ENCODE peak calls at places on chromosomes 4 and X, in eight cellular contexts. One of them, this sample, is unnamed.
A peak's percentile ranks its signal among the peaks of the same experiment; 100 is the strongest.

GRCh38 chr4:94307231-94307840 is 35.3 kb downstream of the HPGDS start:
- DNase-seq in HFF-Myc: no peak
- DNase-seq in cardiac fibroblast: peak; percentile 13
- DNase-seq in ovary: no peak
- DNase-seq in ascending aorta: no peak
- DNase-seq in hepatocyte: no peak
- DNase-seq in left ventricle myocardium inferior: no peak
- DNase-seq in cardiac muscle cell: no peak
- DNase-seq in this sample: no peak

GRCh38 chr4:98673282-98673644 is 14.9 kb upstream of the TSPAN5 start:
- DNase-seq in HFF-Myc: no peak
- DNase-seq in cardiac muscle cell: no peak
- DNase-seq in hepatocyte: no peak
- DNase-seq in ascending aorta: no peak
- DNase-seq in left ventricle myocardium inferior: no peak
- DNase-seq in ovary: no peak
- DNase-seq in cardiac fibroblast: no peak
- DNase-seq in this sample: no peak

GRCh38 chr4:159400782-159401712 is 298.2 kb downstream of the RAPGEF2 start:
- DNase-seq in left ventricle myocardium inferior: no peak
- DNase-seq in ascending aorta: no peak
- DNase-seq in hepatocyte: peak; percentile 41
- DNase-seq in ovary: no peak
- DNase-seq in cardiac muscle cell: peak; percentile 38
- DNase-seq in cardiac fibroblast: peak; percentile 59
- DNase-seq in HFF-Myc: no peak
- DNase-seq in this sample: no peak

GRCh38 chr4:55321707-55322264 is 24.3 kb upstream of the SRD5A3 start:
- DNase-seq in cardiac muscle cell: peak; percentile 91
- DNase-seq in ovary: peak; percentile 44
- DNase-seq in left ventricle myocardium inferior: peak; percentile 28
- DNase-seq in hepatocyte: peak; percentile 87
- DNase-seq in cardiac fibroblast: peak; percentile 93
- DNase-seq in HFF-Myc: peak; percentile 59
- DNase-seq in ascending aorta: no peak
- DNase-seq in this sample: peak; percentile 34

GRCh38 chr4:151804821-151805220 is 44.0 kb upstream of the GATB start:
- DNase-seq in HFF-Myc: no peak
- DNase-seq in ascending aorta: no peak
- DNase-seq in cardiac muscle cell: no peak
- DNase-seq in left ventricle myocardium inferior: no peak
- DNase-seq in cardiac fibroblast: no peak
- DNase-seq in hepatocyte: no peak
- DNase-seq in ovary: no peak
- DNase-seq in this sample: no peak

GRCh38 chr4:37652747-37653527 is 33.2 kb downstream of the RELL1 start:
- DNase-seq in cardiac fibroblast: no peak
- DNase-seq in hepatocyte: no peak
- DNase-seq in HFF-Myc: no peak
- DNase-seq in ascending aorta: no peak
- DNase-seq in cardiac muscle cell: no peak
- DNase-seq in ovary: no peak
- DNase-seq in left ventricle myocardium inferior: no peak
- DNase-seq in this sample: no peak

GRCh38 chr4:86376850-86377249 is 17.0 kb upstream of the MAPK10 start:
- DNase-seq in cardiac muscle cell: no peak
- DNase-seq in HFF-Myc: no peak
- DNase-seq in left ventricle myocardium inferior: no peak
- DNase-seq in hepatocyte: no peak
- DNase-seq in cardiac fibroblast: no peak
- DNase-seq in ovary: no peak
- DNase-seq in ascending aorta: no peak
- DNase-seq in this sample: no peak

GRCh38 chr4:26858035-26858918 is 2.4 kb upstream of the STIM2 start:
- DNase-seq in hepatocyte: no peak
- DNase-seq in cardiac fibroblast: no peak
- DNase-seq in left ventricle myocardium inferior: no peak
- DNase-seq in HFF-Myc: no peak
- DNase-seq in ascending aorta: no peak
- DNase-seq in cardiac muscle cell: no peak
- DNase-seq in ovary: no peak
- DNase-seq in this sample: no peak

GRCh38 chr4:3041192-3042142 is 32.9 kb downstream of the HTT-AS start:
- DNase-seq in HFF-Myc: peak; percentile 9
- DNase-seq in cardiac fibroblast: peak; percentile 70
- DNase-seq in cardiac muscle cell: peak; percentile 11
- DNase-seq in ovary: peak; percentile 69
- DNase-seq in ascending aorta: peak; percentile 17
- DNase-seq in hepatocyte: no peak
- DNase-seq in left ventricle myocardium inferior: peak; percentile 60
- DNase-seq in this sample: no peak

GRCh38 chr4:76199664-76200211 is 13.9 kb downstream of the SCARB2 start:
- DNase-seq in HFF-Myc: no peak
- DNase-seq in cardiac fibroblast: peak; percentile 53
- DNase-seq in ovary: no peak
- DNase-seq in ascending aorta: no peak
- DNase-seq in left ventricle myocardium inferior: peak; percentile 29
- DNase-seq in cardiac muscle cell: peak; percentile 62
- DNase-seq in hepatocyte: no peak
- DNase-seq in this sample: no peak

GRCh38 chr4:180840142-180840541 is 1403.1 kb upstream of the TENM3 start:
- DNase-seq in ascending aorta: no peak
- DNase-seq in cardiac fibroblast: no peak
- DNase-seq in left ventricle myocardium inferior: no peak
- DNase-seq in hepatocyte: no peak
- DNase-seq in ovary: no peak
- DNase-seq in HFF-Myc: no peak
- DNase-seq in cardiac muscle cell: no peak
- DNase-seq in this sample: no peak

GRCh38 chr4:168917150-168917779 is 92.8 kb downstream of the CBR4 start:
- DNase-seq in cardiac fibroblast: peak; percentile 78
- DNase-seq in hepatocyte: peak; percentile 45
- DNase-seq in cardiac muscle cell: peak; percentile 72
- DNase-seq in left ventricle myocardium inferior: no peak
- DNase-seq in HFF-Myc: peak; percentile 31
- DNase-seq in ascending aorta: no peak
- DNase-seq in ovary: no peak
- DNase-seq in this sample: no peak

GRCh38 chr4:53637348-53637747 is 46.1 kb upstream of the LNX1 start:
- DNase-seq in cardiac fibroblast: no peak
- DNase-seq in HFF-Myc: no peak
- DNase-seq in cardiac muscle cell: no peak
- DNase-seq in ovary: no peak
- DNase-seq in hepatocyte: no peak
- DNase-seq in ascending aorta: no peak
- DNase-seq in left ventricle myocardium inferior: no peak
- DNase-seq in this sample: no peak

GRCh38 chr4:103032575-103032974 is 13.1 kb upstream of the SLC9B1 start:
- DNase-seq in left ventricle myocardium inferior: no peak
- DNase-seq in cardiac muscle cell: peak; percentile 55
- DNase-seq in HFF-Myc: no peak
- DNase-seq in cardiac fibroblast: peak; percentile 42
- DNase-seq in hepatocyte: peak; percentile 53
- DNase-seq in ascending aorta: no peak
- DNase-seq in ovary: no peak
- DNase-seq in this sample: no peak

GRCh38 chrX:77426811-77427210 is 20.4 kb upstream of the FGF16 start:
- DNase-seq in cardiac fibroblast: peak; percentile 58
- DNase-seq in cardiac muscle cell: peak; percentile 49
- DNase-seq in hepatocyte: no peak
- DNase-seq in left ventricle myocardium inferior: no peak
- DNase-seq in HFF-Myc: no peak
- DNase-seq in ascending aorta: no peak
- DNase-seq in ovary: no peak
- DNase-seq in this sample: no peak

GRCh38 chr4:84966382-84967291 is at the start of gene WDFY3:
- DNase-seq in ovary: peak; percentile 83
- DNase-seq in ascending aorta: peak; percentile 53
- DNase-seq in HFF-Myc: peak; percentile 63
- DNase-seq in left ventricle myocardium inferior: peak; percentile 79
- DNase-seq in hepatocyte: peak; percentile 92
- DNase-seq in cardiac fibroblast: peak; percentile 91
- DNase-seq in cardiac muscle cell: peak; percentile 95
- DNase-seq in this sample: peak; percentile 74

GRCh38 chrX:1537031-1537715 is at the start of gene P2RY8:
- DNase-seq in left ventricle myocardium inferior: peak; percentile 49
- DNase-seq in hepatocyte: peak; percentile 43
- DNase-seq in cardiac fibroblast: peak; percentile 69
- DNase-seq in HFF-Myc: peak; percentile 11
- DNase-seq in ascending aorta: peak; percentile 31
- DNase-seq in cardiac muscle cell: peak; percentile 55
- DNase-seq in ovary: peak; percentile 76
- DNase-seq in this sample: no peak

GRCh38 chr4:106314960-106315359 is 1.0 kb downstream of the TBCK start:
- DNase-seq in hepatocyte: no peak
- DNase-seq in cardiac muscle cell: no peak
- DNase-seq in cardiac fibroblast: no peak
- DNase-seq in left ventricle myocardium inferior: no peak
- DNase-seq in ovary: no peak
- DNase-seq in ascending aorta: no peak
- DNase-seq in HFF-Myc: no peak
- DNase-seq in this sample: no peak

GRCh38 chr4:106315968-106316772 is at the start of the genes AIMP1 and TBCK:
- DNase-seq in ovary: peak; percentile 92
- DNase-seq in cardiac muscle cell: peak; percentile 95
- DNase-seq in ascending aorta: peak; percentile 70
- DNase-seq in hepatocyte: peak; percentile 93
- DNase-seq in cardiac fibroblast: peak; percentile 95
- DNase-seq in left ventricle myocardium inferior: peak; percentile 89
- DNase-seq in HFF-Myc: peak; percentile 79
- DNase-seq in this sample: peak; percentile 79

GRCh38 chr4:106315476-106315967 is 487 bp downstream of the TBCK start:
- DNase-seq in ascending aorta: no peak
- DNase-seq in cardiac muscle cell: no peak
- DNase-seq in HFF-Myc: no peak
- DNase-seq in hepatocyte: peak; percentile 62
- DNase-seq in ovary: no peak
- DNase-seq in cardiac fibroblast: peak; percentile 65
- DNase-seq in left ventricle myocardium inferior: no peak
- DNase-seq in this sample: no peak

GRCh38 chr4:106312377-106312776 is 3.6 kb downstream of the TBCK start:
- DNase-seq in ascending aorta: no peak
- DNase-seq in cardiac fibroblast: peak; percentile 44
- DNase-seq in ovary: no peak
- DNase-seq in HFF-Myc: no peak
- DNase-seq in cardiac muscle cell: no peak
- DNase-seq in left ventricle myocardium inferior: no peak
- DNase-seq in hepatocyte: no peak
- DNase-seq in this sample: no peak

GRCh38 chr4:106312997-106313522 is 2.9 kb downstream of the TBCK start:
- DNase-seq in ascending aorta: no peak
- DNase-seq in left ventricle myocardium inferior: no peak
- DNase-seq in cardiac fibroblast: no peak
- DNase-seq in HFF-Myc: no peak
- DNase-seq in ovary: no peak
- DNase-seq in hepatocyte: no peak
- DNase-seq in cardiac muscle cell: no peak
- DNase-seq in this sample: no peak
- H3K4me3 ChIP-seq in ascending aorta: no peak overlapping the region
- H3K4me3 ChIP-seq in left ventricle myocardium inferior: no peak overlapping the region
- H3K4me3 ChIP-seq in cardiac fibroblast: no peak overlapping the region
- H3K4me3 ChIP-seq in HFF-Myc: no peak overlapping the region
- H3K4me3 ChIP-seq in ovary: no peak overlapping the region
- H3K4me3 ChIP-seq in hepatocyte: no peak overlapping the region
- H3K4me3 ChIP-seq in cardiac muscle cell: no peak overlapping the region
- H3K4me3 ChIP-seq in this sample: no peak overlapping the region

DNA sequence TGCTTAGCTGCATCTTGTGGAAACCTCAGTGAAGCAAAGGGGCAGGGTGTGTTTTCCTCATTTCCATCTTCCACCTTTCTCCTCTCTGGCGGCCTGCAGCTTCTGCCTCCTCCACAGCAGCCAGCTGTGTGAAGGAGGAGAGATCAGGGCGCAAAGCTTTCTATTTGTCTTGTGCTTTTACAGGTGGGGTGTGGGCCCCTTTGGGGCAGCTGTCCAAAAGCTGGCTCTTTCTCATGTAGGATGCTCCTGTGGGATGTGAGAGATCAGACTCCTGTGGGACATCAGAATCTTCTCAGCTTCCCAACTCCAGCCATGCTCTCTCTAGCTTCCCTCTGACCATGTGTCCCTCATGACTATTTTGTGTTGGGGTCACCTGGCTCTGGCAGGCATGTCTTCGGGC is 227.1 kb downstream of the MID1 start:
- DNase-seq in ovary: no peak
- DNase-seq in hepatocyte: no peak
- DNase-seq in cardiac fibroblast: no peak
- DNase-seq in ascending aorta: no peak
- DNase-seq in cardiac muscle cell: no peak
- DNase-seq in left ventricle myocardium inferior: no peak
- DNase-seq in HFF-Myc: no peak
- DNase-seq in this sample: no peak
- TF ChIP-seq CTCF in ovary: no peak
- TF ChIP-seq CTCF in hepatocyte: no peak
- TF ChIP-seq CTCF in cardiac fibroblast: no peak
- TF ChIP-seq CTCF in ascending aorta: no peak
- TF ChIP-seq CTCF in cardiac muscle cell: no peak
- TF ChIP-seq CTCF in left ventricle myocardium inferior: no peak
- TF ChIP-seq CTCF in HFF-Myc: no peak
- TF ChIP-seq CTCF in this sample: no peak

GRCh38 chr4:7076694-7077082 is 8.8 kb upstream of the GRPEL1 start:
- DNase-seq in HFF-Myc: no peak
- DNase-seq in ovary: no peak
- DNase-seq in ascending aorta: no peak
- DNase-seq in hepatocyte: no peak
- DNase-seq in cardiac muscle cell: no peak
- DNase-seq in cardiac fibroblast: no peak
- DNase-seq in left ventricle myocardium inferior: no peak
- DNase-seq in this sample: no peak

GRCh38 chr4:7073059-7073458 is 5.2 kb upstream of the GRPEL1 start:
- DNase-seq in hepatocyte: no peak
- DNase-seq in ascending aorta: no peak
- DNase-seq in left ventricle myocardium inferior: no peak
- DNase-seq in cardiac fibroblast: no peak
- DNase-seq in ovary: no peak
- DNase-seq in HFF-Myc: no peak
- DNase-seq in cardiac muscle cell: no peak
- DNase-seq in this sample: no peak

GRCh38 chr4:7075962-7076693 is 8.3 kb upstream of the GRPEL1 start:
- DNase-seq in HFF-Myc: no peak
- DNase-seq in ovary: no peak
- DNase-seq in ascending aorta: no peak
- DNase-seq in left ventricle myocardium inferior: no peak
- DNase-seq in cardiac fibroblast: no peak
- DNase-seq in cardiac muscle cell: peak; percentile 12
- DNase-seq in hepatocyte: no peak
- DNase-seq in this sample: no peak

GRCh38 chr4:7073526-7074390 is 5.9 kb upstream of the GRPEL1 start:
- DNase-seq in cardiac muscle cell: peak; percentile 55
- DNase-seq in cardiac fibroblast: peak; percentile 62
- DNase-seq in hepatocyte: peak; percentile 56
- DNase-seq in ovary: no peak
- DNase-seq in ascending aorta: no peak
- DNase-seq in left ventricle myocardium inferior: no peak
- DNase-seq in HFF-Myc: no peak
- DNase-seq in this sample: no peak

GRCh38 chr4:7074423-7074822 is 6.6 kb upstream of the GRPEL1 start:
- DNase-seq in ascending aorta: no peak
- DNase-seq in cardiac muscle cell: no peak
- DNase-seq in cardiac fibroblast: peak; percentile 15
- DNase-seq in hepatocyte: no peak
- DNase-seq in left ventricle myocardium inferior: no peak
- DNase-seq in ovary: no peak
- DNase-seq in HFF-Myc: no peak
- DNase-seq in this sample: no peak
- H3K4me3 ChIP-seq in ascending aorta: no peak overlapping the region
- H3K4me3 ChIP-seq in cardiac muscle cell: no peak overlapping the region
- H3K4me3 ChIP-seq in cardiac fibroblast: no peak overlapping the region
- H3K4me3 ChIP-seq in hepatocyte: no peak overlapping the region
- H3K4me3 ChIP-seq in left ventricle myocardium inferior: no peak overlapping the region
- H3K4me3 ChIP-seq in ovary: no peak overlapping the region
- H3K4me3 ChIP-seq in HFF-Myc: no peak overlapping the region
- H3K4me3 ChIP-seq in this sample: no peak overlapping the region

GRCh38 chrX:57289089-57289488 is 2.6 kb downstream of the FAAH2 start:
- DNase-seq in ovary: no peak
- DNase-seq in hepatocyte: no peak
- DNase-seq in ascending aorta: no peak
- DNase-seq in cardiac fibroblast: no peak
- DNase-seq in left ventricle myocardium inferior: no peak
- DNase-seq in cardiac muscle cell: no peak
- DNase-seq in HFF-Myc: no peak
- DNase-seq in this sample: no peak
- TF ChIP-seq CTCF in ovary: no peak
- TF ChIP-seq CTCF in hepatocyte: no peak
- TF ChIP-seq CTCF in ascending aorta: no peak
- TF ChIP-seq CTCF in cardiac fibroblast: no peak
- TF ChIP-seq CTCF in left ventricle myocardium inferior: no peak
- TF ChIP-seq CTCF in cardiac muscle cell: no peak
- TF ChIP-seq CTCF in HFF-Myc: no peak
- TF ChIP-seq CTCF in this sample: no peak